ENCODE peak calls at places on chromosomes 5 and 9, in five cellular contexts. R is AG20443; I is PC-9; N is stimulated activated CD8-positive, alpha-beta memory T cell treated with anti-CD3 and anti-CD28 coated beads, Interleukin-4, amount 100 ng/mL, for 4 hours; V is colonic mucosa. J is an unnamed sample.
A peak's percentile ranks its signal among the peaks of the same experiment; 100 is the strongest.

GRCh38 chr5:33403187-33403586 is 37.6 kb upstream of the TARS1 start:
- DNase-seq in R (no peak), I (no peak), N (no peak), V (no peak), J (no peak)

GRCh38 chr9:98091735-98092632 is 27.0 kb downstream of the TRIM14 start:
- DNase-seq in R (peak; percentile 64), I (no peak), N (no peak), V (no peak), J (no peak)

GRCh38 chr9:1267581-1267980 is 217.4 kb downstream of the DMRT2 start:
- DNase-seq in R (no peak), I (no peak), N (no peak), V (no peak), J (peak; percentile 57)

GRCh38 chr9:38445154-38446043 is 21.1 kb upstream of the IGFBPL1 start:
- DNase-seq in R (no peak), I (no peak), N (no peak), V (no peak), J (no peak)

GRCh38 chr9:2722715-2723114 is 5.4 kb downstream of the KCNV2 start:
- DNase-seq in R (peak; percentile 70), I (no peak), N (no peak), V (no peak), J (no peak)

GRCh38 chr5:74648835-74649286 is 8.3 kb upstream of the ENC1 start:
- DNase-seq in R (peak; percentile 79), I (no peak), N (no peak), V (no peak), J (no peak)

GRCh38 chr5:157502143-157502647 is 42.2 kb downstream of the NIPAL4 start:
- DNase-seq in R (no peak), I (no peak), N (no peak), V (no peak), J (no peak)

GRCh38 chr9:68560131-68560844 is 19.6 kb upstream of the TMEM252 start:
- DNase-seq in R (peak; percentile 14), I (no peak), N (peak; percentile 12), V (peak; percentile 74), J (peak; percentile 37)

GRCh38 chr5:68315679-68316271 is 100.2 kb downstream of the PIK3R1 start:
- DNase-seq in R (no peak), I (no peak), N (no peak), V (peak; percentile 27), J (no peak)

GRCh38 chr9:73167614-73168013 is 15.9 kb downstream of the ANXA1 start:
- DNase-seq in R (no peak), I (no peak), N (no peak), V (no peak), J (no peak)

GRCh38 chr9:80061940-80062339 is 490.2 kb downstream of the TLE4 start:
- DNase-seq in R (peak; percentile 72), I (no peak), N (no peak), V (no peak), J (no peak)

GRCh38 chr5:16681761-16682335 is 65.1 kb upstream of the RETREG1 start:
- DNase-seq in R (no peak), I (no peak), N (no peak), V (no peak), J (no peak)

GRCh38 chr5:179186801-179187200 is 126.6 kb downstream of the ZNF354C start:
- DNase-seq in R (no peak), I (no peak), N (no peak), V (no peak), J (no peak)

GRCh38 chr9:21709464-21710058 is 92.9 kb upstream of the MTAP start:
- DNase-seq in R (peak; percentile 36), I (no peak), N (peak; percentile 63), V (peak; percentile 70), J (peak; percentile 72)

GRCh38 chr9:20286969-20287368 is 335.3 kb downstream of the MLLT3 start:
- DNase-seq in R (no peak), I (no peak), N (no peak), V (no peak), J (no peak)

J was measured in stomach.